ENCODE peak calls at places on chromosome 16, in nine cellular contexts. One of them, this sample, is unnamed.

GRCh38 chr16:58336332-58337089 is 41.7 kb upstream of the PRSS54 start:
- DNase-seq in NCI-H1092 treated with DMSO at 0.1 percent for 48 hours: peak
- DNase-seq in CD8-positive, alpha-beta T cell: peak
- DNase-seq in A549: peak
- DNase-seq in GM04503: no peak
- DNase-seq in cardiac septum: peak
- DNase-seq in EH: peak
- DNase-seq in NCI-H1694 treated with DMSO at 0.1 percent for 48 hours: peak
- DNase-seq in GM03348: peak
- DNase-seq in this sample: peak

GRCh38 chr16:83574388-83574787 is 233.4 kb upstream of the HSBP1 start:
- DNase-seq in GM04503: peak
- DNase-seq in GM03348: peak
- DNase-seq in NCI-H1092 treated with DMSO at 0.1 percent for 48 hours: no peak
- DNase-seq in cardiac septum: no peak
- DNase-seq in CD8-positive, alpha-beta T cell: no peak
- DNase-seq in EH: peak
- DNase-seq in NCI-H1694 treated with DMSO at 0.1 percent for 48 hours: no peak
- DNase-seq in A549: no peak
- DNase-seq in this sample: peak

GRCh38 chr16:53518550-53519416 is 15.8 kb upstream of the AKTIP start:
- DNase-seq in NCI-H1694 treated with DMSO at 0.1 percent for 48 hours: no peak
- DNase-seq in GM03348: no peak
- DNase-seq in GM04503: no peak
- DNase-seq in cardiac septum: peak
- DNase-seq in A549: no peak
- DNase-seq in CD8-positive, alpha-beta T cell: peak
- DNase-seq in NCI-H1092 treated with DMSO at 0.1 percent for 48 hours: no peak
- DNase-seq in EH: peak
- DNase-seq in this sample: no peak

GRCh38 chr16:66705790-66706505 is 9.4 kb upstream of the CMTM4 start:
- DNase-seq in NCI-H1092 treated with DMSO at 0.1 percent for 48 hours: no peak
- DNase-seq in GM03348: no peak
- DNase-seq in cardiac septum: no peak
- DNase-seq in A549: no peak
- DNase-seq in NCI-H1694 treated with DMSO at 0.1 percent for 48 hours: no peak
- DNase-seq in CD8-positive, alpha-beta T cell: no peak
- DNase-seq in GM04503: no peak
- DNase-seq in EH: peak
- DNase-seq in this sample: no peak

GRCh38 chr16:27434141-27435051 is 32.4 kb downstream of the IL21R start:
- DNase-seq in NCI-H1092 treated with DMSO at 0.1 percent for 48 hours: no peak
- DNase-seq in cardiac septum: peak
- DNase-seq in NCI-H1694 treated with DMSO at 0.1 percent for 48 hours: no peak
- DNase-seq in EH: no peak
- DNase-seq in A549: no peak
- DNase-seq in GM03348: no peak
- DNase-seq in GM04503: no peak
- DNase-seq in CD8-positive, alpha-beta T cell: peak
- DNase-seq in this sample: no peak

GRCh38 chr16:71526111-71526998 is at the start of gene CHST4:
- DNase-seq in GM04503: peak
- DNase-seq in NCI-H1694 treated with DMSO at 0.1 percent for 48 hours: no peak
- DNase-seq in cardiac septum: no peak
- DNase-seq in NCI-H1092 treated with DMSO at 0.1 percent for 48 hours: peak
- DNase-seq in CD8-positive, alpha-beta T cell: no peak
- DNase-seq in GM03348: peak
- DNase-seq in A549: peak
- DNase-seq in EH: peak
- DNase-seq in this sample: no peak

GRCh38 chr16:55056585-55057520 is 126.2 kb downstream of the IRX5 start:
- DNase-seq in CD8-positive, alpha-beta T cell: no peak
- DNase-seq in cardiac septum: peak
- DNase-seq in NCI-H1694 treated with DMSO at 0.1 percent for 48 hours: no peak
- DNase-seq in GM04503: no peak
- DNase-seq in A549: peak
- DNase-seq in NCI-H1092 treated with DMSO at 0.1 percent for 48 hours: peak
- DNase-seq in GM03348: peak
- DNase-seq in EH: no peak
- DNase-seq in this sample: no peak

GRCh38 chr16:81473561-81473960 is 29.0 kb downstream of the CMIP start:
- DNase-seq in GM04503: no peak
- DNase-seq in NCI-H1092 treated with DMSO at 0.1 percent for 48 hours: no peak
- DNase-seq in EH: no peak
- DNase-seq in cardiac septum: no peak
- DNase-seq in GM03348: no peak
- DNase-seq in A549: no peak
- DNase-seq in CD8-positive, alpha-beta T cell: no peak
- DNase-seq in NCI-H1694 treated with DMSO at 0.1 percent for 48 hours: no peak
- DNase-seq in this sample: no peak

GRCh38 chr16:49849709-49850108 is 6.2 kb downstream of the ZNF423 start:
- DNase-seq in cardiac septum: no peak
- DNase-seq in EH: no peak
- DNase-seq in NCI-H1092 treated with DMSO at 0.1 percent for 48 hours: no peak
- DNase-seq in NCI-H1694 treated with DMSO at 0.1 percent for 48 hours: no peak
- DNase-seq in CD8-positive, alpha-beta T cell: no peak
- DNase-seq in GM03348: no peak
- DNase-seq in GM04503: no peak
- DNase-seq in A549: no peak
- DNase-seq in this sample: no peak

GRCh38 chr16:5064915-5065314 is 841 bp downstream of the C16orf89 start:
- DNase-seq in CD8-positive, alpha-beta T cell: no peak
- DNase-seq in cardiac septum: no peak
- DNase-seq in EH: no peak
- DNase-seq in GM03348: no peak
- DNase-seq in GM04503: no peak
- DNase-seq in NCI-H1694 treated with DMSO at 0.1 percent for 48 hours: no peak
- DNase-seq in A549: no peak
- DNase-seq in NCI-H1092 treated with DMSO at 0.1 percent for 48 hours: peak
- DNase-seq in this sample: no peak

GRCh38 chr16:24723663-24724062 is 5.8 kb upstream of the TNRC6A start:
- DNase-seq in cardiac septum: no peak
- DNase-seq in EH: peak
- DNase-seq in GM03348: peak
- DNase-seq in NCI-H1092 treated with DMSO at 0.1 percent for 48 hours: no peak
- DNase-seq in A549: no peak
- DNase-seq in GM04503: no peak
- DNase-seq in CD8-positive, alpha-beta T cell: no peak
- DNase-seq in NCI-H1694 treated with DMSO at 0.1 percent for 48 hours: no peak
- DNase-seq in this sample: no peak

GRCh38 chr16:63806794-63807506 is 1314.9 kb downstream of the CDH11 start:
- DNase-seq in GM04503: no peak
- DNase-seq in GM03348: no peak
- DNase-seq in A549: no peak
- DNase-seq in NCI-H1092 treated with DMSO at 0.1 percent for 48 hours: no peak
- DNase-seq in NCI-H1694 treated with DMSO at 0.1 percent for 48 hours: no peak
- DNase-seq in cardiac septum: no peak
- DNase-seq in EH: no peak
- DNase-seq in CD8-positive, alpha-beta T cell: no peak
- DNase-seq in this sample: no peak

GRCh38 chr16:85777583-85778310 is 21.6 kb downstream of the EMC8 start:
- DNase-seq in GM03348: no peak
- DNase-seq in EH: peak
- DNase-seq in NCI-H1694 treated with DMSO at 0.1 percent for 48 hours: no peak
- DNase-seq in CD8-positive, alpha-beta T cell: no peak
- DNase-seq in A549: no peak
- DNase-seq in cardiac septum: no peak
- DNase-seq in NCI-H1092 treated with DMSO at 0.1 percent for 48 hours: no peak
- DNase-seq in GM04503: no peak
- DNase-seq in this sample: no peak

GRCh38 chr16:17467923-17468540 is 2.7 kb downstream of the XYLT1 start:
- DNase-seq in EH: peak
- DNase-seq in NCI-H1694 treated with DMSO at 0.1 percent for 48 hours: peak
- DNase-seq in CD8-positive, alpha-beta T cell: peak
- DNase-seq in A549: peak
- DNase-seq in GM03348: peak
- DNase-seq in GM04503: no peak
- DNase-seq in NCI-H1092 treated with DMSO at 0.1 percent for 48 hours: peak
- DNase-seq in cardiac septum: no peak
- DNase-seq in this sample: no peak

GRCh38 chr16:84199097-84199496 is 8.1 kb downstream of the ADAD2 start:
- DNase-seq in GM03348: no peak
- DNase-seq in cardiac septum: no peak
- DNase-seq in EH: no peak
- DNase-seq in NCI-H1092 treated with DMSO at 0.1 percent for 48 hours: no peak
- DNase-seq in GM04503: no peak
- DNase-seq in A549: no peak
- DNase-seq in NCI-H1694 treated with DMSO at 0.1 percent for 48 hours: no peak
- DNase-seq in CD8-positive, alpha-beta T cell: no peak
- DNase-seq in this sample: no peak

GRCh38 chr16:21185659-21186325 is 25.6 kb downstream of the ZP2 start:
- DNase-seq in NCI-H1694 treated with DMSO at 0.1 percent for 48 hours: no peak
- DNase-seq in EH: no peak
- DNase-seq in NCI-H1092 treated with DMSO at 0.1 percent for 48 hours: no peak
- DNase-seq in GM04503: no peak
- DNase-seq in cardiac septum: no peak
- DNase-seq in CD8-positive, alpha-beta T cell: no peak
- DNase-seq in A549: no peak
- DNase-seq in GM03348: no peak
- DNase-seq in this sample: no peak

GRCh38 chr16:89805136-89805905 is 11.1 kb downstream of the FANCA start:
- DNase-seq in NCI-H1092 treated with DMSO at 0.1 percent for 48 hours: no peak
- DNase-seq in A549: no peak
- DNase-seq in NCI-H1694 treated with DMSO at 0.1 percent for 48 hours: peak
- DNase-seq in EH: peak
- DNase-seq in GM03348: peak
- DNase-seq in CD8-positive, alpha-beta T cell: no peak
- DNase-seq in cardiac septum: no peak
- DNase-seq in GM04503: peak
- DNase-seq in this sample: no peak

GRCh38 chr16:75376475-75376907 is 56.8 kb downstream of the CFDP1 start:
- DNase-seq in CD8-positive, alpha-beta T cell: no peak
- DNase-seq in cardiac septum: no peak
- DNase-seq in A549: no peak
- DNase-seq in GM03348: no peak
- DNase-seq in EH: no peak
- DNase-seq in NCI-H1694 treated with DMSO at 0.1 percent for 48 hours: no peak
- DNase-seq in GM04503: no peak
- DNase-seq in NCI-H1092 treated with DMSO at 0.1 percent for 48 hours: no peak
- DNase-seq in this sample: no peak

This sample was measured in AG04449.